ENCODE peak calls at places on chromosomes 7 and 10, in six cellular contexts. One of them, this sample, is unnamed.

GRCh38 chr10:22475857-22476600 is 130.7 kb downstream of the SPAG6 start:
- DNase-seq in upper lobe of left lung: no peak
- DNase-seq in ascending aorta: no peak
- DNase-seq in A549: no peak
- DNase-seq in cardiac fibroblast: no peak
- DNase-seq in body of pancreas: no peak
- DNase-seq in this sample: peak; percentile 50

GRCh38 chr7:74002474-74003017 is 25.4 kb upstream of the ELN start:
- DNase-seq in upper lobe of left lung: peak; percentile 70
- DNase-seq in ascending aorta: peak; percentile 94
- DNase-seq in A549: peak; percentile 88
- DNase-seq in cardiac fibroblast: peak; percentile 69
- DNase-seq in body of pancreas: peak; percentile 35
- DNase-seq in this sample: peak; percentile 11

GRCh38 chr7:87961754-87962153 is 27.7 kb downstream of the ADAM22 start:
- DNase-seq in upper lobe of left lung: no peak
- DNase-seq in ascending aorta: no peak
- DNase-seq in A549: no peak
- DNase-seq in cardiac fibroblast: no peak
- DNase-seq in body of pancreas: no peak
- DNase-seq in this sample: no peak

GRCh38 chr7:71645836-71646235 is 513.9 kb downstream of the GALNT17 start:
- DNase-seq in upper lobe of left lung: no peak
- DNase-seq in ascending aorta: no peak
- DNase-seq in A549: no peak
- DNase-seq in cardiac fibroblast: no peak
- DNase-seq in body of pancreas: no peak
- DNase-seq in this sample: no peak

GRCh38 chr10:68099736-68100135 is 9.6 kb upstream of the MYPN start:
- DNase-seq in upper lobe of left lung: no peak
- DNase-seq in ascending aorta: no peak
- DNase-seq in A549: no peak
- DNase-seq in cardiac fibroblast: peak; percentile 26
- DNase-seq in body of pancreas: no peak
- DNase-seq in this sample: no peak

GRCh38 chr7:883029-884021 is 7.0 kb downstream of the GET4 start:
- DNase-seq in upper lobe of left lung: no peak
- DNase-seq in ascending aorta: no peak
- DNase-seq in A549: no peak
- DNase-seq in cardiac fibroblast: no peak
- DNase-seq in body of pancreas: peak; percentile 45
- DNase-seq in this sample: no peak

GRCh38 chr10:14571866-14572507 is 202.7 kb downstream of the FAM107B start:
- DNase-seq in upper lobe of left lung: peak; percentile 93
- DNase-seq in ascending aorta: peak; percentile 79
- DNase-seq in A549: peak; percentile 71
- DNase-seq in cardiac fibroblast: peak; percentile 46
- DNase-seq in body of pancreas: peak; percentile 95
- DNase-seq in this sample: peak; percentile 69

GRCh38 chr7:66379761-66380160 is 174.6 kb downstream of the TPST1 start:
- DNase-seq in upper lobe of left lung: no peak
- DNase-seq in ascending aorta: no peak
- DNase-seq in A549: no peak
- DNase-seq in cardiac fibroblast: peak; percentile 32
- DNase-seq in body of pancreas: no peak
- DNase-seq in this sample: no peak

GRCh38 chr10:78427497-78428031 is 393.9 kb downstream of the RPS24 start:
- DNase-seq in upper lobe of left lung: no peak
- DNase-seq in ascending aorta: no peak
- DNase-seq in A549: no peak
- DNase-seq in cardiac fibroblast: no peak
- DNase-seq in body of pancreas: no peak
- DNase-seq in this sample: no peak

GRCh38 chr7:112665709-112666108 is 124.5 kb downstream of the TMEM168 start:
- DNase-seq in upper lobe of left lung: peak; percentile 30
- DNase-seq in ascending aorta: no peak
- DNase-seq in A549: no peak
- DNase-seq in cardiac fibroblast: peak; percentile 14
- DNase-seq in body of pancreas: peak; percentile 5
- DNase-seq in this sample: no peak

GRCh38 chr10:11414314-11415038 is 197.0 kb downstream of the USP6NL start:
- DNase-seq in upper lobe of left lung: no peak
- DNase-seq in ascending aorta: no peak
- DNase-seq in A549: no peak
- DNase-seq in cardiac fibroblast: no peak
- DNase-seq in body of pancreas: no peak
- DNase-seq in this sample: no peak

GRCh38 chr7:91949221-91950009 is 8.8 kb downstream of the AKAP9 start:
- DNase-seq in upper lobe of left lung: no peak
- DNase-seq in ascending aorta: no peak
- DNase-seq in A549: no peak
- DNase-seq in cardiac fibroblast: no peak
- DNase-seq in body of pancreas: no peak
- DNase-seq in this sample: peak; percentile 56

GRCh38 chr10:86520871-86521619 is 547 bp downstream of the WAPL start:
- DNase-seq in upper lobe of left lung: peak; percentile 75
- DNase-seq in ascending aorta: peak; percentile 72
- DNase-seq in A549: peak; percentile 67
- DNase-seq in cardiac fibroblast: peak; percentile 53
- DNase-seq in body of pancreas: peak; percentile 57
- DNase-seq in this sample: peak; percentile 64

GRCh38 chr10:14306201-14306600 is 24.5 kb downstream of the FRMD4A start:
- DNase-seq in upper lobe of left lung: no peak
- DNase-seq in ascending aorta: no peak
- DNase-seq in A549: no peak
- DNase-seq in cardiac fibroblast: no peak
- DNase-seq in body of pancreas: peak; percentile 42
- DNase-seq in this sample: no peak

GRCh38 chr7:80145780-80146422 is 11.3 kb downstream of the GNAI1 start:
- DNase-seq in upper lobe of left lung: no peak
- DNase-seq in ascending aorta: no peak
- DNase-seq in A549: no peak
- DNase-seq in cardiac fibroblast: peak; percentile 92
- DNase-seq in body of pancreas: no peak
- DNase-seq in this sample: no peak

GRCh38 chr10:480498-480927 is 209.0 kb downstream of the DIP2C start:
- DNase-seq in upper lobe of left lung: no peak
- DNase-seq in ascending aorta: no peak
- DNase-seq in A549: no peak
- DNase-seq in cardiac fibroblast: no peak
- DNase-seq in body of pancreas: no peak
- DNase-seq in this sample: no peak

GRCh38 chr10:130618636-130619035 is 482.4 kb downstream of the GLRX3 start:
- DNase-seq in upper lobe of left lung: no peak
- DNase-seq in ascending aorta: no peak
- DNase-seq in A549: no peak
- DNase-seq in cardiac fibroblast: no peak
- DNase-seq in body of pancreas: no peak
- DNase-seq in this sample: no peak

GRCh38 chr7:139916717-139917395 is 87.8 kb downstream of the TBXAS1 start:
- DNase-seq in upper lobe of left lung: no peak
- DNase-seq in ascending aorta: no peak
- DNase-seq in A549: no peak
- DNase-seq in cardiac fibroblast: no peak
- DNase-seq in body of pancreas: no peak
- DNase-seq in this sample: peak; percentile 91

GRCh38 chr10:78529262-78529661 is 495.6 kb downstream of the RPS24 start:
- DNase-seq in upper lobe of left lung: no peak
- DNase-seq in ascending aorta: no peak
- DNase-seq in A549: no peak
- DNase-seq in cardiac fibroblast: no peak
- DNase-seq in body of pancreas: no peak
- DNase-seq in this sample: no peak

GRCh38 chr10:99888623-99889022 is 106.2 kb downstream of the ABCC2 start:
- DNase-seq in upper lobe of left lung: no peak
- DNase-seq in ascending aorta: no peak
- DNase-seq in A549: no peak
- DNase-seq in cardiac fibroblast: peak; percentile 64
- DNase-seq in body of pancreas: no peak
- DNase-seq in this sample: no peak

GRCh38 chr10:70534281-70534680 is 55.7 kb downstream of the PALD1 start:
- DNase-seq in upper lobe of left lung: no peak
- DNase-seq in ascending aorta: no peak
- DNase-seq in A549: no peak
- DNase-seq in cardiac fibroblast: no peak
- DNase-seq in body of pancreas: no peak
- DNase-seq in this sample: no peak

DNA sequence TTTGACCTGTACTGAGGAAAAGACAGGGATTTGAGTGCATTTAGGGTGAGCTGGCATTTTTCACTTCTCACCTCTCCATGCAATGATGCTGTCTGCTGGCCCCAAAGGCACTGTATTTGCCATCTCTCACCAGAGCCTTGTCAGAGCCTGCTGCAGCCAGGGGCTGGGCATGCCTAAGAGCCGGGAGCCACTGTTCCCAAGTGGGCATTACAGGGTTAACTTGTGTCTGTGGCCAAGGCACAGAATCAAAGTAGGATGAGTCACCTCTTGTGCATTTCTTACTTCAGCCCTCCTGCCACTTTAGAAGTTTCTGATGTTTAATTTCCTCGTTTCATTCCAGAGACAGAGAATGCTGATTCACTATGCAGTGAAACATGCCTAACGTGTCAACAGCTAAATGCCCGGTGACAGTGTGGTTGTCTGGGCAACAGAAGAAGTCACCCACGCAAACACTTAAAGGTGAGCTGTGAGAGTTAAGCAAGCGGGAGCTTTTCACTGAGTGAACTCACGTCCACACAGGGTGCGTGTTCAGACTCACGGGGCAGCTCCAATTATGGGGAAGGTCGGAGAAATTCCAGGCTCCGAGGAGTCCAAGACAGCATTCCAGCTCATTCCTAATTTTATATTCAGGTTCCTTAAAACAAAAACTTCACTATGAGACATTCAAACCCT is 57.1 kb upstream of the IGFBP3 start:
- DNase-seq in upper lobe of left lung: peak; percentile 67
- DNase-seq in ascending aorta: peak; percentile 88
- DNase-seq in A549: peak; percentile 99
- DNase-seq in cardiac fibroblast: peak; percentile 95
- DNase-seq in body of pancreas: peak; percentile 71
- DNase-seq in this sample: peak; percentile 60
- H3K4me3 ChIP-seq in upper lobe of left lung: no peak overlapping the region
- H3K4me3 ChIP-seq in ascending aorta: no peak overlapping the region
- H3K4me3 ChIP-seq in A549: no peak overlapping the region
- H3K4me3 ChIP-seq in cardiac fibroblast: no peak overlapping the region
- H3K4me3 ChIP-seq in body of pancreas: no peak overlapping the region
- H3K4me3 ChIP-seq in this sample: no peak overlapping the region

GRCh38 chr10:49283491-49283890 is 15.5 kb upstream of the C10orf71 start:
- DNase-seq in upper lobe of left lung: no peak
- DNase-seq in ascending aorta: peak; percentile 54
- DNase-seq in A549: no peak
- DNase-seq in cardiac fibroblast: no peak
- DNase-seq in body of pancreas: no peak
- DNase-seq in this sample: no peak

GRCh38 chr10:49282879-49283321 is 16.1 kb upstream of the C10orf71 start:
- DNase-seq in upper lobe of left lung: no peak
- DNase-seq in ascending aorta: peak; percentile 44
- DNase-seq in A549: no peak
- DNase-seq in cardiac fibroblast: no peak
- DNase-seq in body of pancreas: no peak
- DNase-seq in this sample: no peak

GRCh38 chr10:49280001-49280408 is 19.0 kb upstream of the C10orf71 start:
- DNase-seq in upper lobe of left lung: peak; percentile 39
- DNase-seq in ascending aorta: peak; percentile 68
- DNase-seq in A549: no peak
- DNase-seq in cardiac fibroblast: peak; percentile 39
- DNase-seq in body of pancreas: peak; percentile 45
- DNase-seq in this sample: no peak

GRCh38 chr10:49282306-49282705 is 16.7 kb upstream of the C10orf71 start:
- DNase-seq in upper lobe of left lung: no peak
- DNase-seq in ascending aorta: peak; percentile 19
- DNase-seq in A549: no peak
- DNase-seq in cardiac fibroblast: no peak
- DNase-seq in body of pancreas: no peak
- DNase-seq in this sample: no peak

DNA sequence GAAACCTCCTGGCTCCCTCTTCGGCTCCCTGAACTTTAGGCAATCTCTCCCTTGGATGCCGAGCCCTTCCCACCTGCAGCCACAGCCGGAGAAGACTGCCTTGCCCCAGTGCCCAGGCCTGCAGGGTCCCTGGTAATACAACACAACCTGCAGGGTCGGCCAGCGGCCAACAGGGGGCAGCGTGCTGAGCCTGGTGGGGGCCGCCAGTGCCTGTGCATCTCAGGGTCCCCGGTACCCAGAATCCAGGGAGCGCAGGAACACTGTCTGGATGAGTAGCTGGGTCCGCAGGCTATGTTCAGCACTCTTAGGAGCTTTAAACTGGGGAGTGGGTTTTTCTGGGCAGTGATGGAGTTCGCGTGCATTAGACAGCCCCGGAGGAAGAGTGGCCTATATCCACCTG is 17.5 kb upstream of the C10orf71 start:
- DNase-seq in upper lobe of left lung: no peak
- DNase-seq in ascending aorta: peak; percentile 61
- DNase-seq in A549: no peak
- DNase-seq in cardiac fibroblast: no peak
- DNase-seq in body of pancreas: no peak
- DNase-seq in this sample: no peak
- TF ChIP-seq CTCF in upper lobe of left lung: no peak
- TF ChIP-seq CTCF in ascending aorta: no peak
- TF ChIP-seq CTCF in A549: no peak
- TF ChIP-seq CTCF in cardiac fibroblast: peak; percentile 7
- TF ChIP-seq CTCF in body of pancreas: no peak
- TF ChIP-seq CTCF in this sample: peak; percentile 48

DNA sequence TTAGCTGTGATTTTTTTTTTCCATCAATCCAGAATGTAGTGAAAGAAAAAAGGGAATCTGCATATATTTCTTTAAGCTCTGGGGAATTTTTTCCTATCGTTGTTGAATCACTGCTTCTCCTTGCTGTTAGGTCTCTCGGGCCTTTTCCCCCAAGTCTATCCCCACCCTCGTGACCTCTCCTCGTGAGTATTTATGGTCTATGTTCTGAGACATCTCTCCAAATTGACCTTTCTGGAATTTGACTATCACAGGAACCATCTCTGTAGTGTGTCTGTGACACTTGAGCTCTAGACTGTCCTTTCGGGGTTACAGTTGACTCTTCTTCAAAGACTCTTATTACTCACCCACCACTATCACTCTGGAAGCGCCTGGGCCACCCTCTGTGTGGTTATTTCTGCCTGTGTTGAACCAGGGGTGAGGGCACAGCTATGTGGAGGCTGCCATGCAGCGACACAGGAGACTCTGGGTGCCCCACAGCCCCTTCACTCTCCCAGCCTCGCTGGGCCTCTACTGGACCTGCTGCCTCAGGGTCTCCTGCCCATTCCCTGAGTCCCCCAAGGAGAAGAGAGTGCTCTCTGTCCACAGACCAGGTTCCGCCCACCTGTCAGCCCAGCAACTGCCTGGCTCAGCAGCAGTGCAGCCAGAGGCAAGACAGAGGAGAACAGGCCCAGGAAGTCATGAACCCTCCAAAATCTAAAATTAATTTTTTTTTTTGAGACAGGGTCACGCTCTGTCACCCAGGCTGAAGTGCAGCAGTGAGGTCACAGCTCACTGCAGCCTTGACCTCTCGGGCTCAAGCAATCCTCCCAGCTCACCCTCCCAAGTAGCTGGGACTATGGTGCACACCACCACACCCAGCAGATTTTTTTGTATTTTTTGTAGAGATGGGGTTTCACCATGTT is 45.7 kb upstream of the PTPRN2 start:
- DNase-seq in upper lobe of left lung: no peak
- DNase-seq in ascending aorta: no peak
- DNase-seq in A549: no peak
- DNase-seq in cardiac fibroblast: no peak
- DNase-seq in body of pancreas: no peak
- DNase-seq in this sample: peak; percentile 21
- H3K4me3 ChIP-seq in upper lobe of left lung: no peak overlapping the region
- H3K4me3 ChIP-seq in ascending aorta: no peak overlapping the region
- H3K4me3 ChIP-seq in A549: no peak overlapping the region
- H3K4me3 ChIP-seq in cardiac fibroblast: no peak overlapping the region
- H3K4me3 ChIP-seq in body of pancreas: no peak overlapping the region
- H3K4me3 ChIP-seq in this sample: no peak overlapping the region

GRCh38 chr7:30923009-30923773 is 11.5 kb downstream of the AQP1 start:
- DNase-seq in upper lobe of left lung: peak; percentile 21
- DNase-seq in ascending aorta: peak; percentile 63
- DNase-seq in A549: no peak
- DNase-seq in cardiac fibroblast: no peak
- DNase-seq in body of pancreas: peak; percentile 1
- DNase-seq in this sample: no peak
- TF ChIP-seq CTCF in upper lobe of left lung: no peak
- TF ChIP-seq CTCF in ascending aorta: no peak
- TF ChIP-seq CTCF in A549: no peak
- TF ChIP-seq CTCF in cardiac fibroblast: no peak
- TF ChIP-seq CTCF in body of pancreas: no peak
- TF ChIP-seq CTCF in this sample: no peak

This sample was measured in GM12865.